ENCODE peak calls at places on chromosomes 2 and 18, in eight cellular contexts. V is D341Med, K is RKO, Y is frontal cortex, P is HFFc6, N is neural crest cell, X is mammary epithelial cell, W is T-helper 2 cell. S is an unnamed sample.

GRCh38 chr2:226791487-226792081 is 8.0 kb downstream of the IRS1 start:
- DNase-seq in V (peak; percentile 98), N (peak; percentile 83), Y (peak; percentile 99), X (peak; percentile 82), W (peak; percentile 83), K (peak; percentile 88), P (peak; percentile 73), S (peak; percentile 84)

GRCh38 chr2:64731306-64731654 is 77.6 kb upstream of the SERTAD2 start:
- DNase-seq in P (no peak), Y (no peak), K (no peak), W (no peak), V (no peak), N (no peak), X (no peak), S (no peak)

GRCh38 chr2:16649353-16650286 is 16.0 kb downstream of the CYRIA start:
- DNase-seq in W (no peak), P (no peak), K (no peak), X (no peak), N (no peak), Y (no peak), V (no peak), S (no peak)

GRCh38 chr2:70450641-70451250 is 102.9 kb downstream of the TGFA start:
- DNase-seq in W (no peak), Y (no peak), N (no peak), K (no peak), P (no peak), V (no peak), X (no peak), S (no peak)

GRCh38 chr18:73688851-73689659 is 458.6 kb downstream of the FBXO15 start:
- DNase-seq in P (peak; percentile 97), X (peak; percentile 85), W (no peak), V (no peak), N (no peak), Y (no peak), K (peak; percentile 30), S (no peak)

GRCh38 chr18:34773378-34773777 is 63.3 kb downstream of the DTNA start:
- DNase-seq in K (no peak), W (no peak), Y (no peak), N (no peak), X (no peak), V (no peak), P (peak; percentile 32), S (no peak)

GRCh38 chr2:149686677-149687427 is 99.3 kb upstream of the MMADHC start:
- DNase-seq in X (no peak), P (no peak), V (no peak), W (no peak), N (no peak), K (no peak), Y (no peak), S (no peak)

GRCh38 chr18:59189746-59190145 is 30.2 kb upstream of the GRP start:
- DNase-seq in W (no peak), K (no peak), Y (no peak), X (no peak), V (no peak), P (peak; percentile 21), N (no peak), S (no peak)

GRCh38 chr2:111168528-111168929 is 47.8 kb downstream of the BCL2L11 start:
- DNase-seq in W (no peak), P (peak; percentile 77), X (peak; percentile 83), Y (peak; percentile 34), K (peak; percentile 75), N (no peak), V (no peak), S (no peak)

GRCh38 chr2:20599861-20600461 is 50.9 kb downstream of the HS1BP3 start:
- DNase-seq in V (no peak), X (no peak), K (no peak), P (no peak), W (no peak), N (peak; percentile 63), Y (no peak), S (no peak)

GRCh38 chr2:230592775-230593174 is 119.9 kb upstream of the CAB39 start:
- DNase-seq in V (no peak), K (no peak), X (no peak), W (no peak), P (no peak), N (no peak), Y (no peak), S (no peak)

GRCh38 chr18:46917808-46918600 is 602 bp downstream of the KATNAL2 start:
- DNase-seq in X (peak; percentile 28), N (no peak), W (no peak), V (peak; percentile 39), Y (peak; percentile 39), P (peak; percentile 8), K (peak; percentile 66), S (no peak)

GRCh38 chr18:69752737-69753380 is 194.8 kb downstream of the CD226 start:
- DNase-seq in P (no peak), K (no peak), W (no peak), N (peak; percentile 14), Y (no peak), X (no peak), V (no peak), S (peak; percentile 15)

GRCh38 chr2:83585250-83585649 is 873.8 kb downstream of the SUCLG1 start:
- DNase-seq in K (no peak), P (no peak), X (no peak), N (no peak), V (no peak), W (no peak), Y (no peak), S (no peak)

GRCh38 chr2:238633426-238634328 is 206.9 kb downstream of the ASB1 start:
- DNase-seq in V (no peak), K (no peak), N (no peak), P (no peak), W (no peak), Y (no peak), X (no peak), S (no peak)

GRCh38 chr2:233418052-233418760 is 63.9 kb downstream of the DGKD start:
- DNase-seq in P (no peak), X (no peak), V (no peak), K (no peak), Y (no peak), N (no peak), W (no peak), S (no peak)

GRCh38 chr2:101883860-101884259 is 107.9 kb upstream of the IL1R2 start:
- DNase-seq in X (peak; percentile 57), V (peak; percentile 50), K (peak; percentile 79), P (peak; percentile 67), N (no peak), W (no peak), Y (peak; percentile 10), S (peak; percentile 34)

GRCh38 chr2:177325554-177325953 is 61.0 kb upstream of the NFE2L2 start:
- DNase-seq in K (no peak), P (no peak), W (no peak), N (no peak), V (no peak), X (peak; percentile 46), Y (no peak), S (no peak)

GRCh38 chr18:3948958-3949357 is 499.0 kb downstream of the TGIF1 start:
- DNase-seq in W (no peak), P (no peak), V (no peak), N (no peak), X (no peak), K (no peak), Y (no peak), S (no peak)

GRCh38 chr2:205494856-205495255 is 187.4 kb upstream of the NRP2 start:
- DNase-seq in N (no peak), X (no peak), P (no peak), K (peak; percentile 1), Y (no peak), W (no peak), V (no peak), S (no peak)

GRCh38 chr2:241774419-241775222 is 2.0 kb upstream of the GAL3ST2 start:
- DNase-seq in P (peak; percentile 86), V (peak; percentile 37), X (no peak), Y (peak; percentile 40), W (no peak), K (peak; percentile 84), N (no peak), S (no peak)

GRCh38 chr2:132585982-132586608 is 83.9 kb downstream of the LYPD1 start:
- DNase-seq in X (no peak), K (no peak), W (no peak), Y (peak; percentile 11), V (no peak), P (no peak), N (peak; percentile 4), S (no peak)

GRCh38 chr2:231780123-231780908 is 766 bp downstream of the PDE6D start:
- DNase-seq in P (no peak), Y (no peak), X (peak; percentile 42), V (peak; percentile 36), W (no peak), N (no peak), K (peak; percentile 37), S (peak; percentile 67)

GRCh38 chr2:21999522-21999921 is 875.8 kb downstream of the TDRD15 start:
- DNase-seq in W (no peak), P (no peak), Y (no peak), K (no peak), V (no peak), N (no peak), X (no peak), S (no peak)

GRCh38 chr18:57846258-57846657 is 43.1 kb upstream of the ATP8B1 start:
- DNase-seq in Y (no peak), V (no peak), K (peak; percentile 18), W (no peak), P (peak; percentile 83), N (no peak), X (peak; percentile 33), S (peak; percentile 6)

GRCh38 chr2:237590272-237591020 is at the start of gene RAB17:
- DNase-seq in N (no peak), X (peak; percentile 71), Y (no peak), W (no peak), V (no peak), K (no peak), P (peak; percentile 29), S (peak; percentile 41)

GRCh38 chr2:86704482-86704971 is 15.6 kb upstream of the RMND5A start:
- DNase-seq in X (peak; percentile 82), K (peak; percentile 82), W (no peak), Y (no peak), V (no peak), P (peak; percentile 80), N (no peak), S (peak; percentile 26)

S was measured in HuH-7.